ENCODE peak calls at places on chromosome 14, in seven cellular contexts. C is PC-3; M is CD4-positive, alpha-beta memory T cell; N is GM23248; F is CD8-positive, alpha-beta memory T cell; O is stomach; U is psoas muscle. I is an unnamed sample. For H3K4me1, the result is how much of the 10 kb centered on the place peaks cover.

GRCh38 chr14:90512332-90512951 is 115.6 kb downstream of the CALM1 start:
- DNase-seq in C (peak), M (no peak), N (no peak), F (no peak), O (peak), U (no peak), I (no peak)

GRCh38 chr14:21019377-21019776 is 5.5 kb downstream of the NDRG2 start:
- DNase-seq in C (no peak), M (no peak), N (peak), F (no peak), O (no peak), U (no peak), I (no peak)

GRCh38 chr14:93036652-93037341 is 78.9 kb downstream of the ITPK1 start:
- DNase-seq in C (no peak), M (no peak), N (no peak), F (no peak), O (no peak), U (no peak), I (no peak)

GRCh38 chr14:104203071-104203425 is 64.7 kb downstream of the KIF26A start:
- DNase-seq in C (no peak), M (no peak), N (no peak), F (no peak), O (no peak), U (no peak), I (no peak)

GRCh38 chr14:22886500-22887259 is 3.7 kb downstream of the REM2 start:
- DNase-seq in C (peak), M (peak), N (peak), F (peak), O (peak), U (peak), I (peak)

GRCh38 chr14:105536691-105537579 is 10.6 kb downstream of the TMEM121 start:
- DNase-seq in C (peak), M (no peak), N (no peak), F (no peak), O (no peak), U (peak), I (no peak)

GRCh38 chr14:69475194-69475818 is 9.2 kb upstream of the PLEKHD1 start:
- DNase-seq in C (peak), M (no peak), N (peak), F (no peak), O (no peak), U (no peak), I (no peak)

GRCh38 chr14:52951730-52952481 is 1.1 kb upstream of the FERMT2 start:
- DNase-seq in C (peak), M (peak), N (peak), F (peak), O (peak), U (no peak), I (no peak)

GRCh38 chr14:54600685-54601084 is 33.8 kb downstream of the SAMD4A start:
- DNase-seq in C (peak), M (no peak), N (peak), F (no peak), O (no peak), U (no peak), I (no peak)

DNA sequence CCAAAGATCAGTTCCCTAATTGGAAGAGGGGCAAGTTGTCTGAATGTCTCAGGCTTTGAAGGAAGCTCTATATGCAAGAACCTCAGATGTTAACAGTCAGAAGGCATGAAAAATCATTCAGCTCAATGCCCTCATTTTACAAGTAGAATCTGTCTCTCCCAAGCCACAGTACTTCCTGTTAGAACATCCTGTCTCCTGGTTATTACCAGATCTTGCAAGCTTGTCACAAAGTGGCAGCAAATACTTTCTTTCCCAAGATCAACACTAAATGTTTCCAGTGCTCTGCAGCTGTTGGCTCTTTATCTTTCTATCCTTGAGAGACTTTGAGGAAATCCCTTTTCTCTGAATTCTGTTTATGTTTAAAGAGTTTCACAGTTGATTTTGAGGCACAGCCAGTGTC is 235.5 kb downstream of the AKAP6 start:
- DNase-seq in C (no peak), M (peak), N (peak), F (no peak), O (no peak), U (no peak), I (no peak)
- H3K4me3 ChIP-seq in C (no peak), M (no peak), N (no peak), F (no peak), O (no peak), U (no peak), I (no peak)

DNA sequence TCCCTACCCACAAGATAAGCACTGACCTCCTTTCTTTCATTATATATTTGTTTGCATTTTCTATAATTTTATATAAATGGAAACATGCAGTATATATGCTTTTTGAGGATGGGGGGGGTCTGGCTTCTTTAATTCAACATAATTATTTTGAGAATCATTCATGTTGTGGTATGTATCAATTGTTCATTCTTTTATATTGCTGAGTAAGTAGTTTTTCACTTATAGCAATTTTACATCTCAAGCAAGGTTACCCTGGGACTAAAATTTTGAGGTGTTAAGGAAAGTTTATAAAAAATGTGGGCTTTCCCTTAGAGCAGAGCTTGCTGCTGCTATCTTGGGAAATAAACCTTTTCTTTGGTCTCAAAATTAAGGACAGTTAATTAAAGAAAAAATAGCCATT is 89.9 kb upstream of the EGLN3 start:
- DNase-seq in C (no peak), M (no peak), N (no peak), F (no peak), O (no peak), U (no peak), I (no peak)
- H3K4me1 ChIP-seq in C (under half), M (under half), N (under half), F (under half), O (under half), U (under half), I (under half)

GRCh38 chr14:96512122-96512521 is 9.9 kb downstream of the PAPOLA start:
- DNase-seq in C (no peak), M (no peak), N (no peak), F (no peak), O (no peak), U (no peak), I (no peak)
- H3K4me3 ChIP-seq in C (no peak), M (no peak), N (no peak), F (no peak), O (no peak), U (peak), I (no peak)

GRCh38 chr14:74571441-74571841 is 40.6 kb downstream of the LTBP2 start:
- DNase-seq in C (peak), M (no peak), N (peak), F (no peak), O (no peak), U (peak), I (no peak)
- H3K4me1 ChIP-seq in C (half or more), M (under half), N (half or more), F (under half), O (under half), U (under half), I (under half)